ENCODE peak calls at places on chromosome 19, in five cellular contexts. One of them, this sample, is unnamed.

GRCh38 chr19:43594710-43595604 is 977 bp downstream of the IRGQ start:
- DNase-seq in gastrocnemius medialis: no peak
- DNase-seq in lower leg skin: peak
- DNase-seq in endothelial cell of umbilical vein: peak
- DNase-seq in Peyer's patch: peak
- DNase-seq in this sample: peak

GRCh38 chr19:33887891-33888290 is 91.2 kb downstream of the KCTD15 start:
- DNase-seq in gastrocnemius medialis: no peak
- DNase-seq in lower leg skin: no peak
- DNase-seq in endothelial cell of umbilical vein: no peak
- DNase-seq in Peyer's patch: no peak
- DNase-seq in this sample: no peak

GRCh38 chr19:8357007-8357521 is 6.9 kb upstream of the ANGPTL4 start:
- DNase-seq in gastrocnemius medialis: no peak
- DNase-seq in lower leg skin: no peak
- DNase-seq in endothelial cell of umbilical vein: no peak
- DNase-seq in Peyer's patch: no peak
- DNase-seq in this sample: no peak

GRCh38 chr19:430701-431100 is 21.8 kb upstream of the C2CD4C start:
- DNase-seq in gastrocnemius medialis: no peak
- DNase-seq in lower leg skin: no peak
- DNase-seq in endothelial cell of umbilical vein: no peak
- DNase-seq in Peyer's patch: no peak
- DNase-seq in this sample: no peak

GRCh38 chr19:56978023-56978565 is 137.6 kb upstream of the PEG3 start:
- DNase-seq in gastrocnemius medialis: no peak
- DNase-seq in lower leg skin: no peak
- DNase-seq in endothelial cell of umbilical vein: no peak
- DNase-seq in Peyer's patch: no peak
- DNase-seq in this sample: no peak

GRCh38 chr19:13154241-13154778 is 4.1 kb downstream of the IER2 start:
- DNase-seq in gastrocnemius medialis: peak
- DNase-seq in lower leg skin: peak
- DNase-seq in endothelial cell of umbilical vein: peak
- DNase-seq in Peyer's patch: peak
- DNase-seq in this sample: peak

GRCh38 chr19:459724-460511 is 915 bp downstream of the SHC2 start:
- DNase-seq in gastrocnemius medialis: no peak
- DNase-seq in lower leg skin: peak
- DNase-seq in endothelial cell of umbilical vein: peak
- DNase-seq in Peyer's patch: peak
- DNase-seq in this sample: peak

GRCh38 chr19:32318884-32319520 is 26.4 kb upstream of the ZNF507 start:
- DNase-seq in gastrocnemius medialis: no peak
- DNase-seq in lower leg skin: no peak
- DNase-seq in endothelial cell of umbilical vein: no peak
- DNase-seq in Peyer's patch: no peak
- DNase-seq in this sample: no peak

GRCh38 chr19:50759886-50760285 is 10.4 kb upstream of the GPR32 start:
- DNase-seq in gastrocnemius medialis: no peak
- DNase-seq in lower leg skin: no peak
- DNase-seq in endothelial cell of umbilical vein: peak
- DNase-seq in Peyer's patch: no peak
- DNase-seq in this sample: no peak

GRCh38 chr19:5035817-5036732 is 67.2 kb downstream of the KDM4B start:
- DNase-seq in gastrocnemius medialis: no peak
- DNase-seq in lower leg skin: no peak
- DNase-seq in endothelial cell of umbilical vein: no peak
- DNase-seq in Peyer's patch: no peak
- DNase-seq in this sample: no peak

GRCh38 chr19:45883881-45884681 is 1.9 kb downstream of the IRF2BP1 start:
- DNase-seq in gastrocnemius medialis: no peak
- DNase-seq in lower leg skin: no peak
- DNase-seq in endothelial cell of umbilical vein: no peak
- DNase-seq in Peyer's patch: no peak
- DNase-seq in this sample: no peak

GRCh38 chr19:32519023-32519422 is 62.0 kb upstream of the PDCD5 start:
- DNase-seq in gastrocnemius medialis: no peak
- DNase-seq in lower leg skin: no peak
- DNase-seq in endothelial cell of umbilical vein: no peak
- DNase-seq in Peyer's patch: no peak
- DNase-seq in this sample: no peak

GRCh38 chr19:41886761-41887710 is 4.1 kb downstream of the ARHGEF1 start:
- DNase-seq in gastrocnemius medialis: no peak
- DNase-seq in lower leg skin: no peak
- DNase-seq in endothelial cell of umbilical vein: no peak
- DNase-seq in Peyer's patch: no peak
- DNase-seq in this sample: peak

GRCh38 chr19:32858559-32858958 is 11.0 kb downstream of the SLC7A9 start:
- DNase-seq in gastrocnemius medialis: no peak
- DNase-seq in lower leg skin: peak
- DNase-seq in endothelial cell of umbilical vein: no peak
- DNase-seq in Peyer's patch: no peak
- DNase-seq in this sample: no peak

GRCh38 chr19:2036424-2036823 is 14.6 kb downstream of the MKNK2 start:
- DNase-seq in gastrocnemius medialis: no peak
- DNase-seq in lower leg skin: no peak
- DNase-seq in endothelial cell of umbilical vein: no peak
- DNase-seq in Peyer's patch: no peak
- DNase-seq in this sample: no peak

GRCh38 chr19:31553112-31553843 is 204.0 kb upstream of the TSHZ3 start:
- DNase-seq in gastrocnemius medialis: no peak
- DNase-seq in lower leg skin: no peak
- DNase-seq in endothelial cell of umbilical vein: no peak
- DNase-seq in Peyer's patch: no peak
- DNase-seq in this sample: no peak

GRCh38 chr19:4879041-4879440 is 11.6 kb upstream of the PLIN3 start:
- DNase-seq in gastrocnemius medialis: peak
- DNase-seq in lower leg skin: no peak
- DNase-seq in endothelial cell of umbilical vein: no peak
- DNase-seq in Peyer's patch: no peak
- DNase-seq in this sample: no peak

GRCh38 chr19:52142001-52142595 is 2.4 kb upstream of the ZNF616 start:
- DNase-seq in gastrocnemius medialis: no peak
- DNase-seq in lower leg skin: no peak
- DNase-seq in endothelial cell of umbilical vein: no peak
- DNase-seq in Peyer's patch: no peak
- DNase-seq in this sample: no peak

GRCh38 chr19:31528261-31528660 is 179.0 kb upstream of the TSHZ3 start:
- DNase-seq in gastrocnemius medialis: no peak
- DNase-seq in lower leg skin: peak
- DNase-seq in endothelial cell of umbilical vein: no peak
- DNase-seq in Peyer's patch: no peak
- DNase-seq in this sample: no peak

GRCh38 chr19:14370169-14370998 is 10.9 kb upstream of the ADGRE5 start:
- DNase-seq in gastrocnemius medialis: no peak
- DNase-seq in lower leg skin: no peak
- DNase-seq in endothelial cell of umbilical vein: no peak
- DNase-seq in Peyer's patch: no peak
- DNase-seq in this sample: no peak

GRCh38 chr19:901216-902092 is 8.2 kb downstream of the RNU6-9 start:
- DNase-seq in gastrocnemius medialis: no peak
- DNase-seq in lower leg skin: no peak
- DNase-seq in endothelial cell of umbilical vein: no peak
- DNase-seq in Peyer's patch: no peak
- DNase-seq in this sample: no peak

GRCh38 chr19:919157-920050 is 2.3 kb downstream of the KISS1R start:
- DNase-seq in gastrocnemius medialis: no peak
- DNase-seq in lower leg skin: no peak
- DNase-seq in endothelial cell of umbilical vein: no peak
- DNase-seq in Peyer's patch: peak
- DNase-seq in this sample: no peak

GRCh38 chr19:29483641-29483920 is 42.2 kb upstream of the VSTM2B start:
- DNase-seq in gastrocnemius medialis: no peak
- DNase-seq in lower leg skin: peak
- DNase-seq in endothelial cell of umbilical vein: no peak
- DNase-seq in Peyer's patch: no peak
- DNase-seq in this sample: no peak

DNA sequence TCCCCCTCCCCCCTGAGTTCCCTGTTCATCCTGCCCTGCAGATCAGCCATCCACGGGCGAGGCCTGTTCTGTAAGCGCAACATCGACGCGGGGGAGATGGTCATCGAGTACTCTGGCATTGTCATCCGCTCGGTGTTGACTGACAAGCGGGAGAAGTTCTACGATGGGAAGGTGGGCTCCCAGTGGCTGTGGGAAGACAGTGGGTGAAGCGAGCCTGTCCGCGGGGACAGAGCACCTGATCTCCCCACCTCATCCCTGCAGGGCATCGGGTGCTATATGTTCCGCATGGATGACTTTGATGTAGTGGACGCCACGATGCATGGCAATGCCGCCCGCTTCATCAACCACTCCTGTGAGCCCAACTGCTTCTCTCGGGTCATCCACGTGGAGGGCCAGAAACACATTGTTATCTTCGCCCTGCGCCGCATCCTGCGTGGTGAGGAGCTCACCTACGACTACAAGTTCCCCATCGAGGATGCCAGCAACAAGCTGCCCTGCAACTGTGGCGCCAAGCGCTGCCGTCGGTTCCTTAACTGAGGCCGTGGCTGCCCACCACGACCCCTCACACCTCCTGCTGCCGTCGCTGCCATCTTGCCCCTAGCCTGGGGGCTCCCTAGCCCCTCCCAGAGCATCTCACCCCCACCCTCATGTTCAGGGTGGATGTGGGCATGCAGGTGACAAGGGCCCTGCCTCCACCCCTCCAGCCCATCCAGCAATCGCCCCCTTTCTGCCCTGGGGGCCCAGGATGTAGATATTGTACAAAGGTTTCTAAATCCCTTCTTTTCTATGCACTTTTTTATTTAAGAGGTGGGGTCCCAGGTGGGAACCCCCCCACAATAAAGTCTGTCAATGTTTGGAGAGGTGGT is 4.0 kb downstream of the IGFLR1 start:
- DNase-seq in gastrocnemius medialis: no peak
- DNase-seq in lower leg skin: no peak
- DNase-seq in endothelial cell of umbilical vein: no peak
- DNase-seq in Peyer's patch: no peak
- DNase-seq in this sample: no peak
- TF ChIP-seq POLR2A in gastrocnemius medialis: no peak
- TF ChIP-seq POLR2A in lower leg skin: no peak
- TF ChIP-seq POLR2A in endothelial cell of umbilical vein: no peak
- TF ChIP-seq POLR2A in Peyer's patch: no peak
- TF ChIP-seq POLR2A in this sample: no peak

DNA sequence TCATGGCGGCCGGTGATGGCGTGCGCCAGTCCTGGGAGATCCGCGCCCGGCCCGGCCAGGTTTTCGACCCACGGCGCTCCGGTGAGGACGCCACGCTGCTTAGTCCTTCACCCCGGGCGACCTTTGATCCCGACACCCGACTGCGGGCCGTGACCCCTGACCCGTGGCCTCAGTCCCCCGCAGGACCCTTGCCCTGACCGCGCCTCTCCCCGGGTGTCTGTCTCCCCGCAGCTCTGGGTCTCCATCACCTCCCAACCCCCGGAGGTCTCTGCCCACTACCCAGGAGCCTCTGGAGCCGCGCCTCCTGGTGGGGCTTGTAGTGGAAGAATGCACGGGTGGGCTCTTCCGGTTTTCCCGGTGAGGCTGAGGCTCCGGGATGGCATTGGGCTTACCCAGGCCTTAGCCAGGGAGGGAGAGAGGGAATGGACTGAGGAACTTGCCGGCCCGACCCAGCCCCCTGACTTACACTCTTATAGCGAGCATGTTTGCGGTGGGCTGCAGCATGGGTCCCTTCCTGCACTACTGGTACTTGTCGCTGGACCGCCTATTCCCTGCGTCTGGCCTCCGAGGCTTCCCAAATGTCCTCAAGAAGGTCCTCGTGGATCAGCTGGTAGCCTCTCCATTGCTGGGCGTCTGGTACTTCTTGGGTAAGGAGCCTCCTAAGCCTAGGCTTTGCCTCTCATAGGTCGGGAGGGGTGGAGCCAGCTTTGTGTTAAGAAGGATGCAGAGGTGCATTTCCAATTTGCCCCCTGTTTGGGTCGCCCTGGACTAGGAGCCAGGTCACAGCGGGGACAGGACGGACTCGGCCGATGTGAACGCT is 580 bp downstream of the MPV17L2 start:
- DNase-seq in gastrocnemius medialis: no peak
- DNase-seq in lower leg skin: no peak
- DNase-seq in endothelial cell of umbilical vein: peak
- DNase-seq in Peyer's patch: no peak
- DNase-seq in this sample: no peak
- TF ChIP-seq POLR2A in gastrocnemius medialis: peak
- TF ChIP-seq POLR2A in lower leg skin: no peak
- TF ChIP-seq POLR2A in endothelial cell of umbilical vein: no peak
- TF ChIP-seq POLR2A in Peyer's patch: no peak
- TF ChIP-seq POLR2A in this sample: no peak

DNA sequence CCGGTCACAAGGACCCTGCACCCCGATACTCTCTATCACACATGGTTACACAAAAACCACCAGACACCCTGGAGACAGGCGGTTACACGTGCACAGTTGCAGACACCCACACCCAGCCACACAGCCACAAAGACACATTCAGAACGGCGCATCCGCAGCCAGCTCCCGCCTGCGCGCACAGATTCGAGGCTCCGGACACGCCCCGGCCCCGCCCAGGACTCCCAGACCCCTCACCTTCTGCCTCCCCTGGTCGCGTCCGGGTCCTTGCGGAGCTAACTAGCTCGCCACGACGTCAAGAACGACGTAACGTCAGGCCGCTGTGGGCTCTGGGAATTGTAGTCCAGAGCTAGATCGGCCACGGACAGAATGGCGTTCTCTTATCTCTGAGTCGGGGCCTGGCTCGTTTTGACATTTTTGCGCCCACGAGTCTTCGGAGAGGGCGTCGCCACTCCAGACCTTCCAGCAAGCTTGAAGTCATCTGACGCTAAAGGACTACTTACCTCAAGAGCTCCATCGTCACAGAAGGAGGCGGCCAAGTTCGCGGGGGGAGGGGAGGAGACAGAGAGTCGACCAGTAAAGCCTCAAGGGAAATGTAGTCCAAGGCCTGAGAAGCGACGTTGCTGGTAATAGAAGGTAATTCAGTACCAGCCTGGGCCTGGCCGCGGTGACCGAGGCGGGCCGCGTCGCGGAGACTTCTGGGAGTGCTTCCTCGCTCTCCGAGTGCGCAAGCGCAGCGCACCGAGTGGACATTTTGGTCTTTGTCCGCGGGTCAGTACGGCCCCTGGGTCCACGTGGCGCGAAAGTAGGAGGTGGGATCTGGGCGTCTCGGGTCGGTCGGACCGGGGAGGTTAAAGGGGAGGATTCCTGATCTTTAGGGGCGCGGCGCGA is at the start of the genes ZNF146 and ZNF565:
- DNase-seq in gastrocnemius medialis: peak
- DNase-seq in lower leg skin: peak
- DNase-seq in endothelial cell of umbilical vein: peak
- DNase-seq in Peyer's patch: peak
- DNase-seq in this sample: peak
- TF ChIP-seq POLR2A in gastrocnemius medialis: peak
- TF ChIP-seq POLR2A in lower leg skin: no peak
- TF ChIP-seq POLR2A in endothelial cell of umbilical vein: peak
- TF ChIP-seq POLR2A in Peyer's patch: peak
- TF ChIP-seq POLR2A in this sample: peak

DNA sequence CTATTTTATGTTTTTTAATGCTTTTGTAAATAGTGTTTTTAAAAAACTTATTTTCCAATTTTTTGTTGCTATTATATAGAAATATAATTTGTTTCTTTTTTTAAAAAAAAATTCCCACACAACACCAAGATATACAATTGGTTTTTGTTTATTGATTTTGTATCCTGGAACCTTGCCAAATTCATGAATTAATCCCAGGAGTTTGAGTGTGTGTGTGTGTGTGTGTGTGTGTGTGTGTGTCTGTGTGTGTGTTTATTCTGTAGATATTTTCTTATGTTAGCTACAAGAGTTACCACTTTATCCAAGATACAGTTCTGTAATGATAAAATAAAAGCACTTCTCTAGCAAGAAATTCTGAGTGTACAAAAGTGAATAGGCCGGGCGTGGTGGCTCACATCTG is 7.6 kb downstream of the TPRX1 start:
- DNase-seq in gastrocnemius medialis: no peak
- DNase-seq in lower leg skin: no peak
- DNase-seq in endothelial cell of umbilical vein: no peak
- DNase-seq in Peyer's patch: no peak
- DNase-seq in this sample: no peak
- TF ChIP-seq POLR2A in gastrocnemius medialis: no peak
- TF ChIP-seq POLR2A in lower leg skin: no peak
- TF ChIP-seq POLR2A in endothelial cell of umbilical vein: no peak
- TF ChIP-seq POLR2A in Peyer's patch: no peak
- TF ChIP-seq POLR2A in this sample: no peak